ENCODE peak calls at places on chromosomes 2 and 18, in six cellular contexts. Z, T, F, Q, I and Y are unnamed samples.

GRCh38 chr18:78720456-78721250 is 259.0 kb upstream of the SALL3 start:
- DNase-seq in Z (no peak), T (no peak), F (no peak), Q (no peak), I (no peak), Y (no peak)

GRCh38 chr2:98757904-98758421 is 27.0 kb upstream of the MGAT4A start:
- DNase-seq in Z (no peak), T (peak), F (no peak), Q (no peak), I (no peak), Y (peak)

GRCh38 chr2:227615906-227616305 is 1.3 kb upstream of the SCYGR3 start:
- DNase-seq in Z (no peak), T (no peak), F (no peak), Q (no peak), I (no peak), Y (no peak)

GRCh38 chr18:68478246-68478645 is 236.7 kb downstream of the TMX3 start:
- DNase-seq in Z (no peak), T (no peak), F (no peak), Q (no peak), I (no peak), Y (no peak)

GRCh38 chr2:239947361-239948045 is 77.6 kb downstream of the NDUFA10 start:
- DNase-seq in Z (no peak), T (no peak), F (no peak), Q (no peak), I (no peak), Y (no peak)

GRCh38 chr2:219440388-219441256 is 6.0 kb downstream of the SPEG start:
- DNase-seq in Z (no peak), T (no peak), F (no peak), Q (no peak), I (no peak), Y (no peak)

GRCh38 chr2:102144128-102144527 is 1.6 kb downstream of the IL1R1 start:
- DNase-seq in Z (no peak), T (no peak), F (no peak), Q (no peak), I (no peak), Y (no peak)

GRCh38 chr2:43220982-43221659 is 5.3 kb downstream of the ZFP36L2 start:
- DNase-seq in Z (peak), T (no peak), F (no peak), Q (peak), I (no peak), Y (peak)

GRCh38 chr2:207734264-207734635 is 22.8 kb downstream of the CCNYL1 start:
- DNase-seq in Z (peak), T (no peak), F (peak), Q (peak), I (no peak), Y (peak)

GRCh38 chr2:119407430-119408220 is 24.0 kb upstream of the TMEM37 start:
- DNase-seq in Z (peak), T (peak), F (peak), Q (peak), I (no peak), Y (no peak)

GRCh38 chr2:236168110-236169067 is at the start of gene GBX2:
- DNase-seq in Z (peak), T (no peak), F (no peak), Q (peak), I (no peak), Y (no peak)

GRCh38 chr2:95025406-95026319 is at the start of gene MAL:
- DNase-seq in Z (no peak), T (no peak), F (no peak), Q (peak), I (no peak), Y (no peak)

GRCh38 chr2:8510519-8510918 is 171.3 kb upstream of the ID2 start:
- DNase-seq in Z (no peak), T (no peak), F (no peak), Q (no peak), I (no peak), Y (no peak)

GRCh38 chr2:241672243-241673188 is 14.1 kb downstream of the DTYMK start:
- DNase-seq in Z (no peak), T (no peak), F (no peak), Q (no peak), I (no peak), Y (no peak)

GRCh38 chr2:191881982-191882816 is 35.3 kb upstream of the CAVIN2 start:
- DNase-seq in Z (no peak), T (no peak), F (peak), Q (no peak), I (no peak), Y (no peak)

GRCh38 chr2:231376857-231377256 is 18.7 kb upstream of the B3GNT7 start:
- DNase-seq in Z (no peak), T (no peak), F (no peak), Q (no peak), I (no peak), Y (no peak)

GRCh38 chr2:240925191-240925575 is 19.0 kb downstream of the CROCC2 start:
- DNase-seq in Z (no peak), T (no peak), F (no peak), Q (peak), I (no peak), Y (no peak)

GRCh38 chr2:196750291-196750923 is 49.1 kb downstream of the GTF3C3 start:
- DNase-seq in Z (no peak), T (no peak), F (no peak), Q (no peak), I (no peak), Y (no peak)

GRCh38 chr2:215998636-215999035 is 14.7 kb downstream of the MREG start:
- DNase-seq in Z (no peak), T (no peak), F (no peak), Q (no peak), I (no peak), Y (no peak)

GRCh38 chr2:59858540-59858939 is 694.9 kb downstream of the BCL11A start:
- DNase-seq in Z (no peak), T (no peak), F (no peak), Q (no peak), I (no peak), Y (no peak)

GRCh38 chr18:79953921-79954651 is 2.6 kb upstream of the SLC66A2 start:
- DNase-seq in Z (peak), T (no peak), F (no peak), Q (no peak), I (no peak), Y (no peak)

GRCh38 chr2:54579682-54580349 is 123.7 kb downstream of the SPTBN1 start:
- DNase-seq in Z (no peak), T (peak), F (peak), Q (no peak), I (no peak), Y (no peak)

GRCh38 chr18:58965291-58965929 is 100.7 kb downstream of the ZNF532 start:
- DNase-seq in Z (no peak), T (no peak), F (no peak), Q (no peak), I (no peak), Y (no peak)

GRCh38 chr2:229235136-229235914 is 35.8 kb downstream of the PID1 start:
- DNase-seq in Z (no peak), T (no peak), F (no peak), Q (no peak), I (no peak), Y (no peak)

GRCh38 chr2:74191596-74192380 is 6.6 kb upstream of the MTHFD2 start:
- DNase-seq in Z (no peak), T (no peak), F (peak), Q (no peak), I (no peak), Y (no peak)

GRCh38 chr2:194062401-194062800 is 1594.6 kb upstream of the SLC39A10 start:
- DNase-seq in Z (no peak), T (no peak), F (no peak), Q (no peak), I (no peak), Y (no peak)

GRCh38 chr2:160220545-160221009 is 20.5 kb upstream of the ITGB6 start:
- DNase-seq in Z (no peak), T (no peak), F (no peak), Q (no peak), I (no peak), Y (no peak)

GRCh38 chr2:217366996-217367395 is 507.1 kb upstream of the TNP1 start:
- DNase-seq in Z (no peak), T (no peak), F (no peak), Q (no peak), I (no peak), Y (no peak)

GRCh38 chr18:34977787-34978532 is 63.3 kb upstream of the MAPRE2 start:
- DNase-seq in Z (peak), T (no peak), F (no peak), Q (peak), I (no peak), Y (peak)

GRCh38 chr2:33518200-33518599 is 41.8 kb downstream of the RASGRP3 start:
- DNase-seq in Z (no peak), T (no peak), F (no peak), Q (no peak), I (no peak), Y (no peak)

GRCh38 chr2:31467426-31467825 is 52.9 kb upstream of the XDH start:
- DNase-seq in Z (no peak), T (no peak), F (no peak), Q (no peak), I (no peak), Y (no peak)

GRCh38 chr2:189191766-189192165 is 12.2 kb upstream of the COL5A2 start:
- DNase-seq in Z (no peak), T (no peak), F (no peak), Q (no peak), I (no peak), Y (no peak)

GRCh38 chr2:105042189-105042588 is 4.3 kb downstream of the MRPS9 start:
- DNase-seq in Z (peak), T (no peak), F (no peak), Q (no peak), I (no peak), Y (no peak)

GRCh38 chr2:154537845-154538244 is 160.7 kb upstream of the KCNJ3 start:
- DNase-seq in Z (no peak), T (no peak), F (no peak), Q (no peak), I (no peak), Y (no peak)

GRCh38 chr2:178331474-178332431 is 119.2 kb downstream of the PRKRA start:
- DNase-seq in Z (no peak), T (no peak), F (peak), Q (no peak), I (no peak), Y (no peak)

GRCh38 chr2:61910603-61911002 is 5.1 kb downstream of the COMMD1 start:
- DNase-seq in Z (no peak), T (no peak), F (peak), Q (no peak), I (no peak), Y (no peak)

GRCh38 chr2:25043241-25043867 is 1.5 kb downstream of the EFR3B start:
- DNase-seq in Z (no peak), T (no peak), F (no peak), Q (peak), I (no peak), Y (no peak)

GRCh38 chr2:20611077-20611843 is 39.6 kb downstream of the HS1BP3 start:
- DNase-seq in Z (no peak), T (no peak), F (peak), Q (no peak), I (no peak), Y (no peak)

GRCh38 chr2:20609995-20610357 is 40.9 kb downstream of the HS1BP3 start:
- DNase-seq in Z (no peak), T (no peak), F (peak), Q (no peak), I (no peak), Y (no peak)

GRCh38 chr2:20613342-20613916 is 37.5 kb downstream of the HS1BP3 start:
- DNase-seq in Z (no peak), T (no peak), F (no peak), Q (peak), I (no peak), Y (no peak)

GRCh38 chr2:20612835-20613341 is 38.0 kb downstream of the HS1BP3 start:
- DNase-seq in Z (no peak), T (no peak), F (no peak), Q (no peak), I (no peak), Y (no peak)

GRCh38 chr2:20611844-20612356 is 39.0 kb downstream of the HS1BP3 start:
- DNase-seq in Z (no peak), T (no peak), F (no peak), Q (no peak), I (no peak), Y (no peak)
- TF ChIP-seq GABPA in Z (no peak), T (no peak), F (no peak), Q (no peak), I (no peak), Y (no peak)

GRCh38 chr2:164496881-164497280 is 124.4 kb downstream of the GRB14 start:
- DNase-seq in Z (no peak), T (no peak), F (no peak), Q (no peak), I (no peak), Y (no peak)

GRCh38 chr2:164496421-164496820 is 124.9 kb downstream of the GRB14 start:
- DNase-seq in Z (no peak), T (no peak), F (no peak), Q (no peak), I (no peak), Y (no peak)

GRCh38 chr2:164498841-164499240 is 122.4 kb downstream of the GRB14 start:
- DNase-seq in Z (no peak), T (no peak), F (no peak), Q (no peak), I (no peak), Y (no peak)

GRCh38 chr2:164495491-164496223 is 125.6 kb downstream of the GRB14 start:
- DNase-seq in Z (peak), T (no peak), F (peak), Q (peak), I (no peak), Y (no peak)
- TF ChIP-seq GABPA in Z (no peak), T (no peak), F (no peak), Q (no peak), I (no peak), Y (no peak)

GRCh38 chr18:23871410-23871809 is 143.1 kb upstream of the TTC39C start:
- DNase-seq in Z (no peak), T (peak), F (no peak), Q (peak), I (no peak), Y (no peak)

GRCh38 chr18:23876496-23876895 is 138.1 kb upstream of the TTC39C start:
- DNase-seq in Z (no peak), T (no peak), F (no peak), Q (no peak), I (no peak), Y (no peak)

GRCh38 chr18:23870963-23871362 is 143.6 kb upstream of the TTC39C start:
- DNase-seq in Z (no peak), T (no peak), F (no peak), Q (no peak), I (no peak), Y (no peak)

GRCh38 chr18:23875966-23876365 is 138.6 kb upstream of the TTC39C start:
- DNase-seq in Z (no peak), T (no peak), F (no peak), Q (no peak), I (no peak), Y (no peak)

DNA sequence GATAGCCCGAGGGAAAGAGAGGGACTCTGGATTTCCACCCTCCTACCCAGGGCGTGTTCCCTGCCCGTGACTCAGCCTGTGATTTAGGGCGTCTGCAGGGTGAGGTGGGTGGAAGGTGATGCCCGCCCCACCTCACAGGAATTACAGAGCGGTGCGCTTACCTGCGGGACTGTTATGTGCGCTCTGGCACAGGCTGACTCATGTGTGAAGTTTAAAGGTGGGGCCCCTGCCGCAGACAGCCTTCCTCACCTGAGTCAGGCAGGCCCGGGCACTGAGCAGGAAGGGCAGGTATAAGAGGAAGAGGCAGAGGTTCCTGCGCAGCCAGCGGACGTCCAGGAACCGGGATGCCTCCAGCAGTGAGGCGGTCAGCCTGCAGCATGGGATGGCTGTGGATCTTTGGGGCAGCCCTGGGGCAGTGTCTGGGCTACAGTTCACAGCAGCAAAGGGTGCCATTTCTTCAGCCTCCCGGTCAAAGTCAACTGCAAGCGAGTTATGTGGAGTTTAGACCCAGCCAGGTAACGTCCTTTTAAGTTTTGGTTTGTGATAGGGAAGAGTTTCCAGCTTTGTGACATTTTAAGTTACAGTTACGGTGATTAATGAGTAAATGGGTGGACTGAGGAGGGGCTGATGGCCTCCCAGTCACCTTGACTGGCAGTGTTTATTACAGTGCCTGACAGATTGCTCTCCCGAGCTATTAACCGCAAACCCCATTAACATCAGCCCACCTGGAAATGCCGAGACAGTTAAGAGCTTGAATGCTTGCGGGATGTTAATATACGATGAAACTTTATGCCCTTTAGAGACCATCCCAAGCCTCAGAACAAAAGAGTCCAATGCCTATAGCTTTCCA is 141.6 kb upstream of the TTC39C start:
- DNase-seq in Z (no peak), T (no peak), F (no peak), Q (no peak), I (no peak), Y (no peak)
- TF ChIP-seq GABPA in Z (no peak), T (no peak), F (no peak), Q (no peak), I (no peak), Y (no peak)

DNA sequence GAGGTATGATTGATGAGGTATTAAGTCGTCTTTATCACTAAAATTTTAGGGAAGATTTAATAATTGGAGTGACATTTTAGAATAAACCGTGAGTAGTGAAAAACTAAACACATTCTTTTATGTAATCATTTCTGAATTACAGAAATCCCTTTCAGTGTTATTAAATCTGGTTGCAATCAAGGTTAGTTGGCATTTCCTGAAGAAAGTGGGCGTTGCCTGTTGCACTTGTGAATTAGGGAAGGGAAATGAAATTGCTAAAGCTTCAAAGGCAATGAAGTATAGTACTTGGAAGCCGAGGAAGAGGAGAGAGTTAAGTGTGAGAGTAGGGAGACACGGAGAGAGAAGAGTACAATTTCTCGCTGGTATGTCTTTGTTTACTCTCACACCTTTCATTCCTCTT is 274.5 kb downstream of the SLC8A1 start:
- DNase-seq in Z (no peak), T (no peak), F (no peak), Q (no peak), I (no peak), Y (no peak)
- TF ChIP-seq GABPA in Z (no peak), T (no peak), F (no peak), Q (no peak), I (no peak), Y (no peak)

GRCh38 chr2:208820289-208820688 is 413.7 kb downstream of the PTH2R start:
- DNase-seq in Z (peak), T (no peak), F (no peak), Q (peak), I (no peak), Y (no peak)
- TF ChIP-seq GABPA in Z (no peak), T (no peak), F (no peak), Q (no peak), I (no peak), Y (no peak)

GRCh38 chr18:37956902-37957301 is 391.3 kb upstream of the CELF4 start:
- DNase-seq in Z (no peak), T (no peak), F (no peak), Q (no peak), I (no peak), Y (no peak)
- TF ChIP-seq GABPA in Z (no peak), T (no peak), F (no peak), Q (no peak), I (no peak), Y (no peak)

GRCh38 chr2:136242687-136243277 is 124.8 kb upstream of the CXCR4 start:
- DNase-seq in Z (no peak), T (no peak), F (no peak), Q (no peak), I (no peak), Y (no peak)
- TF ChIP-seq GABPA in Z (no peak), T (no peak), F (no peak), Q (no peak), I (no peak), Y (no peak)